ENCODE peak calls at places on chromosome 4, in four cellular contexts. X is K562, B is HepG2, N is GM12878. R is an unnamed sample.

GRCh38 chr4:177728361-177729152 is 286.3 kb upstream of the AGA start:
- DNase-seq in X (peak; percentile 28), B (peak; percentile 2), N (no peak), R (no peak)

GRCh38 chr4:22552802-22553201 is 36.9 kb upstream of the ADGRA3 start:
- DNase-seq in X (no peak), B (peak; percentile 8), N (no peak), R (no peak)

GRCh38 chr4:120897981-120898719 is 24.4 kb downstream of the PRDM5 start:
- DNase-seq in X (no peak), B (no peak), N (no peak), R (no peak)

GRCh38 chr4:163613375-163613774 is 118.9 kb downstream of the TMA16 start:
- DNase-seq in X (no peak), B (no peak), N (no peak), R (no peak)

GRCh38 chr4:53186714-53187358 is 179.0 kb downstream of the SCFD2 start:
- DNase-seq in X (peak; percentile 33), B (no peak), N (no peak), R (no peak)

GRCh38 chr4:99875073-99875472 is 19.2 kb downstream of the LAMTOR3 start:
- DNase-seq in X (no peak), B (no peak), N (no peak), R (no peak)

GRCh38 chr4:174707897-174708296 is 121.2 kb downstream of the GLRA3 start:
- DNase-seq in X (no peak), B (no peak), N (no peak), R (no peak)

GRCh38 chr4:92825186-92825715 is 521.5 kb downstream of the GRID2 start:
- DNase-seq in X (no peak), B (no peak), N (no peak), R (no peak)

GRCh38 chr4:38071801-38072567 is 111.8 kb downstream of the PTTG2 start:
- DNase-seq in X (no peak), B (peak; percentile 91), N (no peak), R (no peak)

GRCh38 chr4:100508691-100509090 is 9.1 kb downstream of the EMCN start:
- DNase-seq in X (no peak), B (no peak), N (no peak), R (no peak)

GRCh38 chr4:64341711-64342110 is 67.5 kb downstream of the TECRL start:
- DNase-seq in X (no peak), B (no peak), N (no peak), R (no peak)

GRCh38 chr4:152591361-152591760 is 55.5 kb upstream of the FBXW7 start:
- DNase-seq in X (peak; percentile 5), B (no peak), N (no peak), R (peak; percentile 19)

GRCh38 chr4:74944354-74944793 is 11.5 kb downstream of the PARM1 start:
- DNase-seq in X (no peak), B (no peak), N (no peak), R (no peak)

GRCh38 chr4:185096032-185096653 is 46.9 kb upstream of the SLC25A4 start:
- DNase-seq in X (peak; percentile 59), B (peak; percentile 25), N (no peak), R (peak; percentile 49)

GRCh38 chr4:189771696-189772361 is 168.8 kb upstream of the FRG1 start:
- DNase-seq in X (no peak), B (no peak), N (no peak), R (no peak)
- TF ChIP-seq MYC in X (no peak), B (no peak), N (no peak), R (no peak)

DNA sequence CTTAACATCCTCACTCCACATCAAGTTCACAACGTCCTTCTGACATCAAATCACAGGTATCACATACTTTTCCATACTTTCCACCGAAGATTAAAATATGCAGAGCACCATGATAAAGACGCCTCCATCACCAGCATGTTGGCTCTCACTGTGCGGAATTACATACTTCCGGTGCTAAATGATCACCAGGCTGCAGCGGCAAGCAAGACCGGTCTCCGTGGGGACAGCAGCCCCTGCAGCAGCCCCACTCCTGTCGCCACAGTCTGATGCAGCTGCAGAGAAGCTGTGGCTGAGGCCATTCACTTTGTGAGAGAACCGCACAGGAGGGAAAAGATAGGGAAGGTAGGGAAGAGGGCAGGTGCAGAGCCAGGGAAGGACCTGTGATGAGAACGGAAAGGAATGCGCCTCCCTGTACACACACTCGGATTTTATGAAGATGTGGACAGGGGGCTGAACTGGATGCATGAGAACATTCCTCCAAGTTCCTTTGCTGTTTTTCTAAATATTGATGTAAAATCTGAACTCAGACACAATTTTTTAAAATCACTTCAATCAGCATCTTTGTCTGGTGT is 38.3 kb downstream of the AFAP1 start:
- DNase-seq in X (no peak), B (no peak), N (no peak), R (no peak)
- H3K9ac ChIP-seq in X (no peak overlapping the region), B (no peak overlapping the region), N (no peak overlapping the region), R (no peak overlapping the region)

GRCh38 chr4:7371122-7371941 is 63.4 kb downstream of the PSAPL1 start:
- DNase-seq in X (no peak), B (no peak), N (no peak), R (no peak)
- TF ChIP-seq MYC in X (no peak), B (no peak), N (no peak), R (no peak)

GRCh38 chr4:94244087-94244828 is 36.6 kb downstream of the SMARCAD1 start:
- DNase-seq in X (no peak), B (no peak), N (no peak), R (no peak)
- H3K9ac ChIP-seq in X (no peak overlapping the region), B (no peak overlapping the region), N (no peak overlapping the region), R (no peak overlapping the region)

GRCh38 chr4:60726779-60727178 is 473.3 kb upstream of the ADGRL3 start:
- DNase-seq in X (no peak), B (no peak), N (no peak), R (no peak)

GRCh38 chr4:60724623-60725022 is 475.5 kb upstream of the ADGRL3 start:
- DNase-seq in X (no peak), B (no peak), N (no peak), R (no peak)

GRCh38 chr4:60718874-60719273 is 481.3 kb upstream of the ADGRL3 start:
- DNase-seq in X (no peak), B (no peak), N (no peak), R (no peak)

GRCh38 chr4:60721680-60722079 is 478.4 kb upstream of the ADGRL3 start:
- DNase-seq in X (no peak), B (no peak), N (no peak), R (no peak)

DNA sequence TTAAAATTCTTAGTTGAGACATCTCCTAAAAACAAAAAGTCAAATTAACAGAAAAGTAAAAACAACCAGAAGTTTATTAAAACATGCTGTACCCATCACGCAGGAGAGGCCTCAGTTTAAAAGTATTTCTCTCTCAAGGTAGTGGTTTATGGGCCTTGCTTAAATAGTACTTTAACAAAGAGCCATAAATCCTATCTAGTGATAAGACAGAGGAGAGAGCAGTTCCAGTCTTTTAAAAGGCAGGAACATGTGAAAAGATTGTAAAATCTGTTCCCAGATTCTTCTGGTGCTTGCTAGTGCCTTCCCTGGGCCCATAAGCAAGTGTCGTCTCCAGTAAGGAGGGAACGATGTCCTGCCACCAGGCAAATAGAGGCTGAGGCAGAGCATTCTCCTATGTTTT is 476.3 kb upstream of the ADGRL3 start:
- DNase-seq in X (no peak), B (no peak), N (no peak), R (no peak)
- TF ChIP-seq MYC in X (no peak), B (no peak), N (no peak), R (no peak)

DNA sequence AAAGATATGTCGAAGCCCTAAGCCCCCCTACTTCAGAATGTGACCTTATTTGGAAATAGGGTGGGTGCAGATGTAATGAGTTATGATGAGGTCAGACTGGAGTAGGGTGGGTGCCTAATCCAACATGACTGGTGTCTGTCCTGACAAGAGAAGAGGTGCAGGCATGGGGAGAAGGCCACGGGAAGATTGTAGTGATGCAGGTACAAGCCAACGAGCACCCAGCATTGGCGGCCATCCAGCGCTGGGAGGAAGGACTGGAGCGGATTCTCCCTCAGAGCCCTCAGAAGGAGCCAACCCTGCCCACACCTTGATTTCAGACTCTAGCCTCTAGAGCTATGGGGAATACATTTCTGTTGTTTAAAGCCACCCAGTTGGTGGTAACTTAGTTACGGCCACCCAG is 237.2 kb downstream of the EVC2 start:
- DNase-seq in X (no peak), B (no peak), N (no peak), R (no peak)
- H3K9ac ChIP-seq in X (no peak overlapping the region), B (no peak overlapping the region), N (no peak overlapping the region), R (no peak overlapping the region)

R was measured in endothelial cell of umbilical vein.